ENCODE peak calls at places on chromosomes 6 and 20, in ten cellular contexts. J, E, V, K, Z, T, H, U, W and I are unnamed samples.
A peak's percentile ranks its signal among the peaks of the same experiment; 100 is the strongest.

GRCh38 chr6:38080889-38081288 is 261.4 kb downstream of the ZFAND3 start:
- DNase-seq in K (no peak), J (peak; percentile 10), H (peak; percentile 38), W (peak; percentile 5), Z (no peak), E (no peak), U (no peak), T (no peak), V (no peak), I (no peak)

GRCh38 chr6:151847064-151847463 is 39.6 kb downstream of the ESR1 start:
- DNase-seq in E (no peak), H (no peak), J (peak; percentile 26), W (peak; percentile 46), U (no peak), T (no peak), V (no peak), Z (no peak), K (peak; percentile 5), I (no peak)

GRCh38 chr6:24154121-24154520 is 28.1 kb downstream of the NRSN1 start:
- DNase-seq in U (no peak), K (no peak), W (no peak), V (no peak), H (no peak), T (no peak), Z (no peak), E (no peak), J (peak; percentile 80), I (no peak)

GRCh38 chr6:105692630-105693212 is 289.8 kb upstream of the PREP start:
- DNase-seq in V (no peak), U (no peak), J (no peak), W (no peak), K (no peak), T (no peak), Z (no peak), E (no peak), H (no peak), I (no peak)

GRCh38 chr6:27422651-27423332 is 34.2 kb downstream of the ZNF391 start:
- DNase-seq in W (no peak), Z (no peak), K (no peak), V (no peak), E (no peak), J (no peak), H (no peak), U (no peak), T (no peak), I (no peak)

GRCh38 chr6:9121551-9121950 is 686.2 kb upstream of the SLC35B3 start:
- DNase-seq in V (no peak), H (no peak), K (no peak), Z (no peak), U (no peak), J (no peak), W (no peak), E (no peak), T (no peak), I (no peak)

GRCh38 chr20:35320396-35321126 is 28.3 kb upstream of the FAM83C start:
- DNase-seq in V (no peak), Z (no peak), J (peak; percentile 96), H (no peak), K (no peak), E (no peak), T (no peak), U (no peak), W (peak; percentile 85), I (no peak)

GRCh38 chr6:89350281-89351037 is 2.1 kb downstream of the UBE2J1 start:
- DNase-seq in W (no peak), E (no peak), U (peak; percentile 62), H (no peak), V (no peak), J (peak; percentile 56), T (no peak), Z (no peak), K (no peak), I (no peak)

GRCh38 chr20:39049684-39050554 is 87.8 kb downstream of the DHX35 start:
- DNase-seq in K (peak; percentile 79), Z (peak; percentile 95), U (peak; percentile 89), H (peak; percentile 67), J (peak; percentile 37), T (peak; percentile 83), E (peak; percentile 79), W (peak; percentile 75), V (peak; percentile 75), I (peak; percentile 68)
- TF ChIP-seq CTCF in K (peak; percentile 97), Z (peak; percentile 96), U (peak; percentile 99), H (peak; percentile 95), J (peak; percentile 67), T (peak; percentile 98), E (peak; percentile 96), W (peak; percentile 100), V (peak; percentile 99), I (peak; percentile 99)

DNA sequence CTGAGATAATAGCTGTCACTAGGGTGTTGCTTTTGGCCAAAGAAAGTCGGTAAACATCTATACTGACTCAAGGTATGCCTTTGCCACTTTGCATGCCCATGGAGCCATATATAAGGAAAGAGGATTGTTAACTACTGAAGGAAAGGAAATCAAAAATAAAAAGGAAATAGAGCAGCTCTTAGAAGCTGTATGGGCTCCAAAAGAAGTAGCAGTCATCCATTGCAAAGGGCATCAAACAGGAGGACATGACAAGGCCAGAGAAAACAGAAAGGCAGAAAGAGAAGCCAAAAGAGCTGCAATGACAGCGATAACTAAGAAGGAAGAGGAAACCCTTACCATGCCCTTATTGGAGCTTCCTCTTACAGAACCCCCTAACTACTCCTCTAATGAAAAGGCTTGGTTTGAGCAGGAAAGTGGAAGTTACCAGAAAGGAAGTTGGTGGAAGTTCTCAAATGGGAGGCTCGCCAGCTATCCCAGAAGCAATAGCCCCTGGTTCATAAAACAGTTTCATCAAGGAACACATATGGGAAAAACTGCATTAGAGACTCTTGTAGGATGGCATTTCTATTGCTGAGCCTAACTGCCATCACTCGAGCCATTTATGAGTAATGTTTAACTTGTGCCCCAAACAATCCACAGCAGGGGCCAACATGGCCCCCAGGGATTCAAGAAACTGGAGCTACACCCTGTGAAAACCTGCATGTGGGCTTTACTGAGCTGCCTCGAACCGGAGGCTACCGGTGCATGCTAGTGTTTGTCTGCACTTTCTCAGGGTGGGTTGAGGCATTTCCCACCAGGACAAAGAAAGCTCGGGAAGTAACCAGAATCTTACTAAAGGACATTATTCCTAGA is 7.0 kb downstream of the IL22RA2 start:
- DNase-seq in Z (no peak), V (no peak), H (no peak), E (no peak), T (no peak), U (peak; percentile 27), K (peak; percentile 12), J (no peak), W (no peak), I (no peak)
- TF ChIP-seq CTCF in Z (no peak), V (no peak), H (no peak), E (no peak), T (peak; percentile 20), U (no peak), K (no peak), J (no peak), W (no peak), I (no peak)

GRCh38 chr6:137488736-137489409 is 5.3 kb downstream of the OLIG3 start:
- DNase-seq in Z (no peak), U (no peak), K (no peak), E (no peak), W (no peak), H (no peak), J (no peak), T (no peak), V (no peak), I (no peak)

GRCh38 chr6:137489410-137490371 is 4.5 kb downstream of the OLIG3 start:
- DNase-seq in W (no peak), H (no peak), V (no peak), Z (no peak), J (no peak), K (no peak), E (no peak), T (no peak), U (peak; percentile 28), I (no peak)

GRCh38 chr6:137486388-137486787 is 7.8 kb downstream of the OLIG3 start:
- DNase-seq in K (no peak), J (no peak), H (no peak), T (no peak), Z (no peak), E (no peak), V (no peak), U (peak; percentile 13), W (no peak), I (no peak)

GRCh38 chr6:137487181-137487910 is 6.8 kb downstream of the OLIG3 start:
- DNase-seq in T (no peak), U (peak; percentile 16), J (no peak), K (no peak), Z (no peak), V (no peak), H (no peak), E (no peak), W (no peak), I (no peak)

GRCh38 chr6:137487947-137488735 is 6.1 kb downstream of the OLIG3 start:
- DNase-seq in T (no peak), K (no peak), W (no peak), E (no peak), J (no peak), U (peak; percentile 48), V (no peak), H (no peak), Z (no peak), I (no peak)
- TF ChIP-seq CTCF in T (no peak), K (no peak), W (no peak), E (no peak), J (no peak), U (no peak), V (no peak), H (no peak), Z (no peak), I (no peak)

GRCh38 chr6:82249381-82250253 is 2.1 kb upstream of the IBTK start:
- DNase-seq in U (no peak), V (no peak), H (no peak), K (peak; percentile 52), J (no peak), W (no peak), Z (no peak), E (no peak), T (no peak), I (no peak)

GRCh38 chr6:82248233-82248735 is 740 bp upstream of the IBTK start:
- DNase-seq in V (no peak), K (no peak), T (no peak), Z (peak; percentile 78), W (peak; percentile 90), U (no peak), H (peak; percentile 8), J (peak; percentile 77), E (peak; percentile 50), I (no peak)

GRCh38 chr6:82246802-82247633 is 526 bp downstream of the IBTK start:
- DNase-seq in Z (no peak), E (peak; percentile 66), V (no peak), H (peak; percentile 55), W (peak; percentile 83), U (no peak), T (peak; percentile 74), K (peak; percentile 80), J (peak; percentile 36), I (peak; percentile 78)

GRCh38 chr6:82247634-82248232 is at the start of gene IBTK:
- DNase-seq in T (peak; percentile 95), K (peak; percentile 98), Z (peak; percentile 95), J (peak; percentile 83), W (peak; percentile 94), E (peak; percentile 96), H (peak; percentile 93), U (peak; percentile 88), V (peak; percentile 87), I (peak; percentile 98)

DNA sequence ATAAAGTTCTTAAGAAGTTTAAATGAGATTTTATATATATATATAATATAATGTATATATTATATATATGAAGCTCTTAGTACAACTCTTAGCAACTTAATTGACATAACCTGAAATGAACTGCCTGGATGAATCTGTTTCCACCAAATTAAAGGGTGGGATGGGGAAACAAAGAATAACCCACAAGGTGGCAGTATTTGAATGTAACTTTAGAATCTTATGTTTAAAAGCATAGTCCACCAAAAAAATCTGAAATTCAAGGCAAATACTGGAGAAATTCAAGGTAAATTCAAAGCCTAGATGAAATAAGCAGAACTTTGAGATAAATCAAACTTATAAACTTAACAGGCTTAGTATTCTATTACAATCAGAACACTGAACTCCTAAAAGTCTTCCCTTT is 4.4 kb upstream of the IBTK start:
- DNase-seq in U (peak; percentile 14), K (no peak), W (peak; percentile 22), H (no peak), T (no peak), J (no peak), V (no peak), Z (no peak), E (no peak), I (no peak)
- TF ChIP-seq CTCF in U (peak; percentile 56), K (peak; percentile 32), W (peak; percentile 54), H (peak; percentile 25), T (peak; percentile 51), J (peak; percentile 55), V (peak; percentile 39), Z (no peak), E (peak; percentile 44), I (peak; percentile 9)